ENCODE peak calls at places on chromosomes 6 and 20, in six cellular contexts. One of them, this sample, is unnamed.
A peak's percentile ranks its signal among the peaks of the same experiment; 100 is the strongest.

GRCh38 chr6:110682460-110682853 is 132.8 kb downstream of the CDK19 start:
- DNase-seq in keratinocyte: peak; percentile 36
- DNase-seq in PC-3: peak; percentile 78
- DNase-seq in A673: peak; percentile 87
- DNase-seq in GM23338: peak; percentile 92
- DNase-seq in H1: no peak
- DNase-seq in this sample: peak; percentile 66

GRCh38 chr6:144449911-144450690 is 165.0 kb downstream of the UTRN start:
- DNase-seq in A673: no peak
- DNase-seq in PC-3: no peak
- DNase-seq in GM23338: peak; percentile 5
- DNase-seq in H1: no peak
- DNase-seq in keratinocyte: no peak
- DNase-seq in this sample: no peak

GRCh38 chr6:16184129-16184528 is 54.3 kb upstream of the GMPR start:
- DNase-seq in H1: no peak
- DNase-seq in GM23338: peak; percentile 43
- DNase-seq in PC-3: peak; percentile 71
- DNase-seq in keratinocyte: no peak
- DNase-seq in A673: peak; percentile 56
- DNase-seq in this sample: no peak

GRCh38 chr20:36924167-36925045 is 27.1 kb downstream of the SAMHD1 start:
- DNase-seq in keratinocyte: no peak
- DNase-seq in H1: no peak
- DNase-seq in GM23338: no peak
- DNase-seq in A673: no peak
- DNase-seq in PC-3: no peak
- DNase-seq in this sample: no peak

GRCh38 chr6:54981276-54981609 is 134.7 kb downstream of the FAM83B start:
- DNase-seq in A673: no peak
- DNase-seq in GM23338: no peak
- DNase-seq in PC-3: no peak
- DNase-seq in keratinocyte: no peak
- DNase-seq in H1: no peak
- DNase-seq in this sample: no peak

GRCh38 chr20:48025061-48025515 is 239.8 kb upstream of the SULF2 start:
- DNase-seq in keratinocyte: no peak
- DNase-seq in GM23338: peak; percentile 21
- DNase-seq in A673: no peak
- DNase-seq in PC-3: peak; percentile 47
- DNase-seq in H1: no peak
- DNase-seq in this sample: no peak

GRCh38 chr6:3722211-3722621 is 29.3 kb downstream of the PXDC1 start:
- DNase-seq in GM23338: peak; percentile 35
- DNase-seq in keratinocyte: no peak
- DNase-seq in A673: no peak
- DNase-seq in PC-3: no peak
- DNase-seq in H1: no peak
- DNase-seq in this sample: no peak

GRCh38 chr6:24720131-24720603 is 1.2 kb upstream of the C6orf62 start:
- DNase-seq in GM23338: peak; percentile 46
- DNase-seq in A673: peak; percentile 65
- DNase-seq in keratinocyte: no peak
- DNase-seq in PC-3: peak; percentile 32
- DNase-seq in H1: no peak
- DNase-seq in this sample: no peak

GRCh38 chr6:163249651-163250101 is 164.8 kb upstream of the QKI start:
- DNase-seq in keratinocyte: no peak
- DNase-seq in A673: no peak
- DNase-seq in PC-3: peak; percentile 72
- DNase-seq in H1: no peak
- DNase-seq in GM23338: no peak
- DNase-seq in this sample: no peak

GRCh38 chr20:41353530-41353929 is 12.9 kb downstream of the LPIN3 start:
- DNase-seq in H1: no peak
- DNase-seq in keratinocyte: no peak
- DNase-seq in A673: no peak
- DNase-seq in PC-3: no peak
- DNase-seq in GM23338: no peak
- DNase-seq in this sample: no peak

GRCh38 chr6:12048609-12049008 is 36.5 kb downstream of the HIVEP1 start:
- DNase-seq in PC-3: no peak
- DNase-seq in H1: no peak
- DNase-seq in keratinocyte: no peak
- DNase-seq in A673: no peak
- DNase-seq in GM23338: no peak
- DNase-seq in this sample: no peak

GRCh38 chr6:70980800-70981199 is 23.9 kb upstream of the B3GAT2 start:
- DNase-seq in GM23338: no peak
- DNase-seq in H1: no peak
- DNase-seq in keratinocyte: no peak
- DNase-seq in PC-3: no peak
- DNase-seq in A673: no peak
- DNase-seq in this sample: no peak

GRCh38 chr6:15994814-15995459 is 133.9 kb upstream of the MYLIP start:
- DNase-seq in H1: no peak
- DNase-seq in PC-3: peak; percentile 14
- DNase-seq in keratinocyte: no peak
- DNase-seq in GM23338: no peak
- DNase-seq in A673: no peak
- DNase-seq in this sample: no peak

GRCh38 chr20:42441196-42441861 is 748.4 kb downstream of the PTPRT start:
- DNase-seq in H1: no peak
- DNase-seq in keratinocyte: no peak
- DNase-seq in A673: no peak
- DNase-seq in GM23338: no peak
- DNase-seq in PC-3: no peak
- DNase-seq in this sample: no peak

GRCh38 chr6:39791311-39791710 is 865 bp upstream of the DAAM2 start:
- DNase-seq in GM23338: peak; percentile 47
- DNase-seq in H1: no peak
- DNase-seq in A673: peak; percentile 7
- DNase-seq in PC-3: no peak
- DNase-seq in keratinocyte: no peak
- DNase-seq in this sample: no peak

GRCh38 chr6:149130093-149130872 is 187.2 kb upstream of the TAB2 start:
- DNase-seq in keratinocyte: no peak
- DNase-seq in GM23338: no peak
- DNase-seq in PC-3: peak; percentile 58
- DNase-seq in H1: no peak
- DNase-seq in A673: no peak
- DNase-seq in this sample: no peak

DNA sequence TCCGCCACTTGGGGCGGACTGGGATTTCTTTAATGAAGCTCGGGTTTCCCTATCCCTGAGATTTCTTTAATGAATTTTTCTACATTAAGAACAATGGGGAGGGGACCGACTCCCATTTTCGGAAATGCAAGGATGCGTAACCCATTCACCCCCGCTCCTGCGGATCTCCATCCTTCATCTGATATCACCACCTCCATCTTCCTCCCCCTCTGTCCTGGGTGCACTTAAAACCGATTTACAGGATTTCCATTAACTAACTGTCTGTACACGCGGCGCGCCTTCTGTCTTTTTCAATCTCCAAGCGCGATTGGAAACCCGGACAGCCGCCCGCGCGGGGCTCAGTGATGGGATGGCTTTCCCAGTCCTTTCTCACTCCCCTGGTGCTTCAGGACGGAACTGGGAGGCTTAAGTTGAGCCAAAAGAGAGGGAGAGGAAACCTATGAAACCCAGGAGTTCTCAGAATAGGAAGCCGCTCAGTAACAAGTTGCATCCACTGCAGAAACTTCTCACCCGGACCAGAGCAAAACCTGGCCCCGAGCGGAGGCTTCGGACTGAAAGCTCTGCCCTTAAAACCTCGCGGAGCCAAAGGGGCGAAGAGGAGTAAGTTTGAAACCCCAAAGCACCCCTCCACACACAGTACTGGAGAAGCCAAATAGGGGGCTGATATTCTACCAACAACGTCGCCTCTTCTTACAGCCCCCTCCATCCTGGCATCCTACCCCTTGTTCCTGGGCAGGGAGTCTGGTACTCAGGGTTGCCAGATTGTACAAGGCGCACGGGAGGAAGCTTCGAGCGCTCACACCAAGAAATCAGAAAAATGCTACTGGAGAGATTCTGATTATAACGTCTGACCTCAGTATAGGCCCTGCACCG is 721 bp upstream of the COL12A1 start:
- DNase-seq in H1: no peak
- DNase-seq in keratinocyte: no peak
- DNase-seq in A673: no peak
- DNase-seq in GM23338: peak; percentile 32
- DNase-seq in PC-3: no peak
- DNase-seq in this sample: no peak
- TF ChIP-seq EZH2 in H1: no peak
- TF ChIP-seq EZH2 in keratinocyte: no peak
- TF ChIP-seq EZH2 in A673: no peak
- TF ChIP-seq EZH2 in GM23338: peak; percentile 89
- TF ChIP-seq EZH2 in PC-3: no peak
- TF ChIP-seq EZH2 in this sample: no peak

GRCh38 chr6:104983776-104984175 is 26.9 kb downstream of the LIN28B start:
- DNase-seq in PC-3: no peak
- DNase-seq in A673: no peak
- DNase-seq in GM23338: no peak
- DNase-seq in keratinocyte: no peak
- DNase-seq in H1: no peak
- DNase-seq in this sample: no peak

GRCh38 chr6:104983296-104983695 is 26.4 kb downstream of the LIN28B start:
- DNase-seq in PC-3: no peak
- DNase-seq in keratinocyte: no peak
- DNase-seq in A673: no peak
- DNase-seq in H1: no peak
- DNase-seq in GM23338: no peak
- DNase-seq in this sample: no peak

GRCh38 chr6:104986625-104987024 is 29.7 kb downstream of the LIN28B start:
- DNase-seq in A673: no peak
- DNase-seq in PC-3: no peak
- DNase-seq in keratinocyte: no peak
- DNase-seq in GM23338: no peak
- DNase-seq in H1: no peak
- DNase-seq in this sample: no peak

GRCh38 chr6:104987218-104987617 is 30.3 kb downstream of the LIN28B start:
- DNase-seq in keratinocyte: no peak
- DNase-seq in H1: no peak
- DNase-seq in GM23338: no peak
- DNase-seq in PC-3: no peak
- DNase-seq in A673: no peak
- DNase-seq in this sample: no peak

DNA sequence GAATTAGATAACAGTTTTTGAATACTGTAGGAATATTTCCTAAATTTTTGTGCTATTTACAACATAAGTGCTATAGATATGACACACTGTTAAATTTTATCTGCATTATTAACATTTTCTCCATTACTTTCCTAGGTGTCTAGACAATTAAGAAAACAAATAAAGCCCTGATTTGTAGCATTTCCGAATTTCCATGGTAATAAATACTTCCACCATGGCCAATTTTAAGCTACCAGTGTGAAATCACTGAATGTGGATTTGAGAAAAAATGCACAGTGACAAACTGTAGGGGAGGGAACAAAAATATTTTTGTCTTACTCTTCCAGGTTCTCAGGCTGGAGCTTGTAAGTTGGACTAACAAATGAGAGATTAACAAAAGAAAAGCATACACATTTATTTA is 27.9 kb downstream of the LIN28B start:
- DNase-seq in GM23338: no peak
- DNase-seq in keratinocyte: no peak
- DNase-seq in H1: no peak
- DNase-seq in PC-3: no peak
- DNase-seq in A673: no peak
- DNase-seq in this sample: no peak
- H3K36me3 ChIP-seq in GM23338: no peaks in the 10 kb centered on the region
- H3K36me3 ChIP-seq in keratinocyte: no peaks in the 10 kb centered on the region
- H3K36me3 ChIP-seq in H1: peaks cover 2% of the 10 kb centered on the region
- H3K36me3 ChIP-seq in PC-3: no peaks in the 10 kb centered on the region
- H3K36me3 ChIP-seq in A673: no peaks in the 10 kb centered on the region
- H3K36me3 ChIP-seq in this sample: peaks cover 4% of the 10 kb centered on the region

GRCh38 chr20:51757226-51757625 is 11.0 kb downstream of the ATP9A start:
- DNase-seq in A673: no peak
- DNase-seq in keratinocyte: no peak
- DNase-seq in GM23338: no peak
- DNase-seq in H1: no peak
- DNase-seq in PC-3: no peak
- DNase-seq in this sample: no peak

GRCh38 chr20:51759769-51760510 is 8.2 kb downstream of the ATP9A start:
- DNase-seq in GM23338: peak; percentile 23
- DNase-seq in H1: no peak
- DNase-seq in A673: peak; percentile 41
- DNase-seq in keratinocyte: no peak
- DNase-seq in PC-3: no peak
- DNase-seq in this sample: no peak

GRCh38 chr20:51763965-51764602 is 4.1 kb downstream of the ATP9A start:
- DNase-seq in GM23338: peak; percentile 24
- DNase-seq in PC-3: no peak
- DNase-seq in A673: no peak
- DNase-seq in H1: no peak
- DNase-seq in keratinocyte: no peak
- DNase-seq in this sample: no peak

GRCh38 chr20:51758978-51759544 is 9.1 kb downstream of the ATP9A start:
- DNase-seq in A673: no peak
- DNase-seq in PC-3: no peak
- DNase-seq in keratinocyte: no peak
- DNase-seq in H1: no peak
- DNase-seq in GM23338: no peak
- DNase-seq in this sample: no peak

GRCh38 chr20:51760905-51761544 is 7.2 kb downstream of the ATP9A start:
- DNase-seq in H1: peak; percentile 23
- DNase-seq in keratinocyte: peak; percentile 17
- DNase-seq in A673: peak; percentile 84
- DNase-seq in GM23338: peak; percentile 46
- DNase-seq in PC-3: peak; percentile 86
- DNase-seq in this sample: no peak
- H3K27ac ChIP-seq in H1: no peak overlapping the region
- H3K27ac ChIP-seq in keratinocyte: no peak overlapping the region
- H3K27ac ChIP-seq in A673: peak overlapping the region; percentile 61
- H3K27ac ChIP-seq in GM23338: no peak overlapping the region
- H3K27ac ChIP-seq in PC-3: peak overlapping the region; percentile 45
- H3K27ac ChIP-seq in this sample: no peak overlapping the region

DNA sequence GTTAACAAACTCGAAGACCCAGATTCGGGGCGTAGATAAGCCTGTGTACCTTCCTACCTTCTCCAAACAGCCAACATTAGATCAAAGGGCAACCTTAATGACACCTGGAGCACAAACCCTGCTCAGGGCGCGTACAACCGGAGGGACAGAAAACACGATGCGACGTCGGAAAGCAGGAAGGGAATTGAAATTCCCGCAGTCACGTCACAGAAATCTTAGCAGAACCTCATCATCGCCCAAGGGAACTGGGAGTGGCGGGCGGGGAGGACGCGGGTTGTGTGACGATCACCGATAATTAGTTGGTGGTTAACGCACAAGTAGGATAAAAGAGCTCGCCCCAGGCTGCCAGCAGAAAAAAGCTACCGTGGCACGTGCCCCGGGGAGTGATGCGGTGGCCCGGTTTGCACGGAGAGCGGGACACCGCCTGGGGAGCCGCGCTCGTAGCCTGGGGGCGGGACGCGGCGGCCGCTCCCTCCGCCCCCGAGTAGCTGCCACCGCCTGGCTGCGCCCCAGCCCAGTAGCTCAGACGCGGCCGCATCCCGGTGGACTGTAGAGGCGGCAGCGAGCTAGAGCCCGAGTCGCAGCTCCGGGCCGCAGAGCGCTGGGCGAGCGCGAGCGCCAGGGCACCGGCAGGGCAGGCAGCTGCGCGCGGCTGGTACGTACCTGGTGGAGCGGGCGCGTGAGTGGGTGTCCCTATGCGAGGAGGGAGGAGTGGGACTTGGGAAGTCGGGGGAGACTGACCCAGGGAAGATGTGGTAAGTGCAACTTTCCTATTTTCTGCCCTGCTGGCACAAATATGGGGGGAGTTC is at the start of gene PKIB:
- DNase-seq in H1: peak; percentile 31
- DNase-seq in A673: peak; percentile 91
- DNase-seq in PC-3: peak; percentile 82
- DNase-seq in keratinocyte: no peak
- DNase-seq in GM23338: peak; percentile 91
- DNase-seq in this sample: no peak
- TF ChIP-seq EZH2 in H1: peak; percentile 34
- TF ChIP-seq EZH2 in A673: no peak
- TF ChIP-seq EZH2 in PC-3: no peak
- TF ChIP-seq EZH2 in keratinocyte: no peak
- TF ChIP-seq EZH2 in GM23338: no peak
- TF ChIP-seq EZH2 in this sample: no peak

This sample was measured in SK-N-MC.